ENCODE peak calls at places on chromosomes 4 and X, in eight cellular contexts. O is astrocyte; C is OCI-LY7; D is uterus; W is thoracic aorta; P is neuronal stem cell; F is CD4-positive, alpha-beta T cell; L is dorsolateral prefrontal cortex. U is an unnamed sample.

GRCh38 chr4:14833053-14833452 is 169.2 kb upstream of the CPEB2 start:
- DNase-seq in O (no peak), C (no peak), D (no peak), W (no peak), P (no peak), F (no peak), L (no peak), U (no peak)

GRCh38 chr4:153643406-153644016 is 40.6 kb upstream of the TLR2 start:
- DNase-seq in O (peak), C (peak), D (no peak), W (no peak), P (no peak), F (no peak), L (no peak), U (no peak)

GRCh38 chrX:24515447-24515846 is 50.4 kb downstream of the PDK3 start:
- DNase-seq in O (no peak), C (no peak), D (no peak), W (no peak), P (no peak), F (no peak), L (no peak), U (peak)

GRCh38 chr4:61195064-61195463 is 5.1 kb upstream of the ADGRL3 start:
- DNase-seq in O (no peak), C (no peak), D (no peak), W (no peak), P (no peak), F (no peak), L (no peak), U (no peak)

GRCh38 chrX:19774905-19775304 is 112.5 kb downstream of the SH3KBP1 start:
- DNase-seq in O (no peak), C (no peak), D (no peak), W (no peak), P (no peak), F (no peak), L (no peak), U (no peak)

GRCh38 chrX:105706041-105706440 is 116.3 kb upstream of the NRK start:
- DNase-seq in O (no peak), C (no peak), D (no peak), W (no peak), P (no peak), F (no peak), L (no peak), U (no peak)

GRCh38 chr4:15234585-15235126 is 193.2 kb upstream of the C1QTNF7 start:
- DNase-seq in O (peak), C (no peak), D (peak), W (no peak), P (no peak), F (no peak), L (no peak), U (no peak)

GRCh38 chrX:129996120-129996519 is 13.7 kb downstream of the BCORL1 start:
- DNase-seq in O (peak), C (no peak), D (no peak), W (no peak), P (no peak), F (no peak), L (no peak), U (no peak)

GRCh38 chr4:1030559-1030958 is 19.1 kb downstream of the FGFRL1 start:
- DNase-seq in O (no peak), C (peak), D (no peak), W (no peak), P (no peak), F (no peak), L (no peak), U (no peak)

GRCh38 chr4:41731569-41731968 is 17.0 kb downstream of the PHOX2B start:
- DNase-seq in O (no peak), C (no peak), D (no peak), W (no peak), P (no peak), F (no peak), L (no peak), U (no peak)

GRCh38 chrX:12771445-12772069 is 19.7 kb upstream of the PRPS2 start:
- DNase-seq in O (no peak), C (peak), D (no peak), W (no peak), P (peak), F (peak), L (no peak), U (no peak)

GRCh38 chr4:56247646-56248045 is 139.6 kb downstream of the AASDH start:
- DNase-seq in O (no peak), C (no peak), D (no peak), W (no peak), P (no peak), F (no peak), L (no peak), U (no peak)

GRCh38 chr4:188015025-188015778 is 19.6 kb downstream of the ZFP42 start:
- DNase-seq in O (no peak), C (no peak), D (no peak), W (no peak), P (no peak), F (no peak), L (no peak), U (no peak)

GRCh38 chr4:38065181-38065580 is 105.0 kb downstream of the PTTG2 start:
- DNase-seq in O (no peak), C (no peak), D (no peak), W (no peak), P (no peak), F (no peak), L (no peak), U (no peak)

GRCh38 chr4:89305712-89306437 is 1.7 kb downstream of the GPRIN3 start:
- DNase-seq in O (peak), C (no peak), D (no peak), W (no peak), P (no peak), F (no peak), L (no peak), U (no peak)

GRCh38 chr4:89307185-89307445 is 485 bp downstream of the GPRIN3 start:
- DNase-seq in O (no peak), C (no peak), D (no peak), W (no peak), P (no peak), F (no peak), L (no peak), U (no peak)

GRCh38 chr4:89306486-89307184 is 965 bp downstream of the GPRIN3 start:
- DNase-seq in O (no peak), C (peak), D (no peak), W (no peak), P (no peak), F (no peak), L (peak), U (no peak)

GRCh38 chr4:89308161-89308500 is 531 bp upstream of the GPRIN3 start:
- DNase-seq in O (no peak), C (no peak), D (no peak), W (no peak), P (no peak), F (no peak), L (no peak), U (no peak)

DNA sequence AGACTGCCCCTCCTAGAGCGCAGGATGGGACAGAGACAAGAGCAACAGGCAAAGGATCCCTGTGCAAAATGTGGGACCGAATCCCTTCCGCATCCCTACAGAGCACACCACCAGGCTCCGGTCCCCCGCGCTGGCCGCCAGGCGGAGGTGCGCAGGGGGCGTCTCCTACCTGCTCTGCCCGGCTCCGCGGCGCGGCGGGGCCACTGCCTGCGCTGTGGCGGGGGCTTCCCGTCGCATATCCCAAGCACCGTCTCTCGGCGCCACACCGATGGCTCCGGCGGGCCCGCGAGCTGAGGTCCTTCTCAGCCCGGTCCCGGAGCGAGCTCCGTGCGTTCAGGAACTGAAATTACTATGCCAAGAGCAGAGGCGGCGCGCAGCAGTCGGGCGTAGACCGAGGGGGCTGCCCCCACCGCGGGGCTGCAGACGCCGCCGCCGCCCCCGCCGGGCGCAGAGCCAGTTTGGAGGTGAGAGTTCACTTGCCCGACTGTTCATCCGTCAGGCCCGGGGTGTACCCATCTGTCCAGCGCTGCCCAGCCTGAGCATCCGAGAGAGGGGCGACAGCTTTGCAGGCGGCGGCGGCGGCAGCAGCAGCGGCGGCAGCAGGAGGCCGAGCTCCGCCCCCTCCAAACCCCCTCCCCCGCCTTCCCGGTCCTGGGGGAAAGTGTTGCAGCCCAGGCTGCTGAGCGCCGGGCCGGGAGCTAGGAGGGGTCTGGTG is at the start of gene GPRIN3:
- DNase-seq in O (peak), C (peak), D (peak), W (no peak), P (peak), F (peak), L (peak), U (peak)
- H3K27ac ChIP-seq in O (no peak), C (peak), D (peak), W (no peak), P (no peak), F (peak), L (peak), U (peak)

DNA sequence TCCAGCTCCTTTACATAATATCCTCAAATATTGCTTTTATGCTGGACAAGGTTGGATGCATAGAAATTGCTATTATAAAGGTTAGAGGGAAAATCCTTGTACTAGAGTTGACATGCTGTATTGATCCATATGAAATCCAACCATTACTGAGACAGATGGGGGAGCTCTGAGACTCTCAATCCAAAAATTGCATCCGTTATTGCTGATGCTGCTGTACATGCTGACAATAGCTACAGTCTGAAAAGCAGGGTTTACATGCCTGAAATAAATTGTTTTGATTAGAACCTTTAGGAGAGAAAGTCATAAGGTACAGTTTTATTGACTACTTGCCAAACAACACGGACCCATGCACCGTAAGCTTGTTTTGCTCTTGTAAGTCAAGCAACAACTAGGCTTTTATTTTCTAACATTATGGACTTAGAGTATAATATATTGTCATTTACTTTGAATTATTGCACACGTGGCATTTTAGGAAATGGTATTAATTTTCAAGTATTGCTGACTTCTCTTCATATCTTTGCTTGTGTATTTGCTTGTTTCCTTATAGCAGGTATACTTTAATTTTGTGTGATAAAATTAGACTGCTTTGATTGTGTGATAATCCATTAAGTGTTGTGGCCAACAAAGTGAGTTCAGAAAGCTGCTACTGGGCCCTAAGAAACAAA is 1365.2 kb downstream of the STIM2 start:
- DNase-seq in O (no peak), C (no peak), D (no peak), W (no peak), P (no peak), F (no peak), L (no peak), U (no peak)
- H3K27ac ChIP-seq in O (no peak), C (no peak), D (no peak), W (no peak), P (no peak), F (no peak), L (peak), U (peak)

DNA sequence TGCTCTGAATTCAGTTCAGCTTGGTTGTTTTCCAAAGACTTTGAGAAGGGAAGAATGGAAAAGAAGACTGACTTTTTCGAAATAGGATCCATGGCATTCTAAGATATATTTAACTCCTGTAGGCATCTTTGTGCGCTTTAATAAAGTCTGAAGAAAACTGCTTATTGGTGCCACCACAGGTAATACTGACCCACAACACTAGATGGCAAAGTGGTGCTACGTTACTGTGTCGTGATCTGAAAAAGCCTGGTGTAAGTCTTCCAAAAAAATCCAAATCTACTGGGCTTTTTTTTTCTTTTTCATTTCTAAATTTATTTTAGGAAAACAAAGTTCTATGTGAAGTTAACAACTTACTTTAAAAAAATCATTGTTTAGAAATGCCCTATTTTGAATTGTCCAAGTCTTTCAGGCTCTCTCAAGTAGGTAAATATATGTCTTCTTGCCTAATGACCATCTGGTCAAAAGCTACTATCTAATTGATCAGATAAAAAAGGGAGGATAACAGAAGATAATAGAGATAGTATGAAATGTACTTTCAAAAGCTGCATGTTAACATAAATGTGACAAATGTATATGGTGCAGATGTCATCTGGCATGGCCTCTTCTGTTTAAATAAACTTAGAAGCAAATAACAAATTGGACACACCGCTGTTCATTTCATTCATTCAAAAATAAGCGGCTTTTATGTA is 47.0 kb upstream of the MID1IP1 start:
- DNase-seq in O (peak), C (peak), D (peak), W (no peak), P (peak), F (no peak), L (peak), U (no peak)
- H3K27ac ChIP-seq in O (no peak), C (no peak), D (no peak), W (no peak), P (no peak), F (no peak), L (no peak), U (no peak)

DNA sequence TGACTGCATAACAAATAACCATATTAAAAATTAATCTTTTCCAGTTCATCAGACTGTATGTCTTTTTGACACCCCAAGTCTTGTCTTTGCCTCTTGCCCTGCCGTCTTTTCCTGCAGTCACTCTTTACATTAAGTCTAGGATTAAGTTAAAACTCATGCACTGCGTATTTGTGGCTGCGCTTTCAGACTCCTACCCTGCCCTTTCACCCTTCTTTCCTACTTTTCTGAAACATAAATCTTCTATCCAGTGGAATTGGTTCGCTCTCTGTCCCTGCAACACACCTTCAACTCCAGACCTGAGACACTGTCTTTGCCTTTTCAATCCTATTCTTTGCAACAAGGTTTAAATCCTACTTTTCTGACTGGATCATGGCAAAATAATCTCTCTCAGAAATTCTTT is 19.9 kb downstream of the SPRY1 start:
- DNase-seq in O (no peak), C (no peak), D (no peak), W (no peak), P (no peak), F (no peak), L (no peak), U (no peak)
- H3K27ac ChIP-seq in O (no peak), C (no peak), D (no peak), W (no peak), P (no peak), F (no peak), L (no peak), U (no peak)

DNA sequence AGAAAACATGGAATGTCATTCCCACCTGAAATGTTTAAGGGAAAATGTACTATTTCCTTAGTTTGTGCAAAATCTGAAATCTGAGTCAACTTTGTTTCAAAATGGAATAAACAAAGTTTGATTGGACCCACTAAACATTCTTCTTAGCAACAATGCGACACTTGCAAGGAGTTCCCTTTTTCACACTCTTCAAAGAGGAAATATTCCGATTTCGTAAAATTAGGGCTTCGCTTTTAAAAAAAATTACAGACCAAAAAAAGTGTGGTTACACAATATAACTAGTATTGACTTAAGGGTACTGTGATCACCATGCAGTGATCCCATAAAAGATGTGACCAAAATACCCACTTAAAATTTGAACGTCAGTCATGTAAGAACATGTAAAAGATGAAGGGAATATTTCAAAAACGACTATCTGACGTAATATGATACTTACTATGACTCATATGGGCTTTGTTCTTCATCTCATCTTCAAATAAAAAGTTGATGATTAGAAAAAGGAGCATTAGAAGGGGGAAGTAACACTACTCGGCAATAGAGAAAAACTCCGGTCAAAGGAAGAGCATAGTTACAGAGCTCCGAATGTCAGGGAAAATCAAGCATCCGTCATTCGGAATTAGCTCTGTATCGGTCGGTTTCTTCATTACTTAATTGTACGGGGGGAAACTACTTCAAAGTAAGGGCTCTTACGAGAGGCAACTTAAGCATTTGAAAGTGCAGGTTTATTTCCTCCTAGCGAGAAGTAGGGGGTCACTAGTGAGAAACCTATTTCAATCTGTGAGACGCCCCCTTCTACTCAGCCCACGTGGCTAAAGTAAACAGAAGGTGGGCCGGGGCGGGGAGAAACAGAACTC is 1.4 kb upstream of the TET2 start:
- DNase-seq in O (no peak), C (no peak), D (no peak), W (no peak), P (no peak), F (no peak), L (no peak), U (no peak)
- H3K27ac ChIP-seq in O (peak), C (no peak), D (peak), W (peak), P (no peak), F (no peak), L (peak), U (peak)

DNA sequence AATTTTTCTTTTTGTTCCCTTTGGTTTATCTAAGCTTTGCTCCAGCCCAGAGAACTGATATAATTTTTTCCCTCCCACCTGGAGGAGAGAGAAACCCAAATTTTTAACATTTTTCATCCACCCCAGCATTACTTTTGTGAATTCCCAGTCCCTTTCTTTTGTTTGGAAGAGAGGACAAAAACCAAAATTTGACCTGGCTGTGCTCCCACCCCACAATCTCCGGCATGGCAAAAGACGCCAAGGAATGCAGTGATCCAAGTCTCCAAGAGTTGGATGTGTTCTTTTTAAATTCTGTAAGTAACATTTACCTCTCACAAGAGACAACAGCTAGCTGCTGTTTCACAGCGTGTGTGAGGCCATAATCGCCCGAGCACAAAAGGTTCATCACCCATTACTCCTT is 25.2 kb upstream of the FAM156A start:
- DNase-seq in O (peak), C (no peak), D (no peak), W (no peak), P (no peak), F (no peak), L (no peak), U (no peak)
- H3K27ac ChIP-seq in O (peak), C (no peak), D (peak), W (peak), P (peak), F (no peak), L (no peak), U (no peak)